ENCODE peak calls at places on chromosomes 4 and X, in six cellular contexts. One of them, this sample, is unnamed.

GRCh38 chr4:55444822-55445221 is 49.1 kb downstream of the TMEM165 start:
- DNase-seq in DND-41: no peak
- DNase-seq in A673: peak; percentile 25
- DNase-seq in sigmoid colon: no peak
- DNase-seq in psoas muscle: no peak
- DNase-seq in thyroid gland: no peak
- DNase-seq in this sample: no peak

GRCh38 chr4:40395908-40396806 is 61.0 kb downstream of the CHRNA9 start:
- DNase-seq in DND-41: no peak
- DNase-seq in A673: no peak
- DNase-seq in sigmoid colon: peak; percentile 72
- DNase-seq in psoas muscle: peak; percentile 75
- DNase-seq in thyroid gland: peak; percentile 97
- DNase-seq in this sample: no peak

GRCh38 chrX:17174671-17175070 is 200.3 kb upstream of the NHS start:
- DNase-seq in DND-41: no peak
- DNase-seq in A673: no peak
- DNase-seq in sigmoid colon: no peak
- DNase-seq in psoas muscle: peak; percentile 51
- DNase-seq in thyroid gland: peak; percentile 2
- DNase-seq in this sample: peak; percentile 59

GRCh38 chrX:154980330-154981115 is 42.0 kb downstream of the F8 start:
- DNase-seq in DND-41: peak; percentile 82
- DNase-seq in A673: peak; percentile 80
- DNase-seq in sigmoid colon: peak; percentile 83
- DNase-seq in psoas muscle: peak; percentile 68
- DNase-seq in thyroid gland: peak; percentile 64
- DNase-seq in this sample: peak; percentile 83

GRCh38 chr4:10197952-10198351 is 81.4 kb upstream of the WDR1 start:
- DNase-seq in DND-41: no peak
- DNase-seq in A673: no peak
- DNase-seq in sigmoid colon: no peak
- DNase-seq in psoas muscle: no peak
- DNase-seq in thyroid gland: no peak
- DNase-seq in this sample: no peak

GRCh38 chr4:110586137-110586850 is 36.6 kb downstream of the PITX2 start:
- DNase-seq in DND-41: no peak
- DNase-seq in A673: peak; percentile 86
- DNase-seq in sigmoid colon: no peak
- DNase-seq in psoas muscle: no peak
- DNase-seq in thyroid gland: no peak
- DNase-seq in this sample: no peak

GRCh38 chr4:173013232-173013932 is 155.2 kb upstream of the GALNT7 start:
- DNase-seq in DND-41: peak; percentile 75
- DNase-seq in A673: peak; percentile 82
- DNase-seq in sigmoid colon: no peak
- DNase-seq in psoas muscle: no peak
- DNase-seq in thyroid gland: peak; percentile 43
- DNase-seq in this sample: no peak

GRCh38 chrX:15998350-15998749 is 125.0 kb upstream of the GRPR start:
- DNase-seq in DND-41: no peak
- DNase-seq in A673: no peak
- DNase-seq in sigmoid colon: no peak
- DNase-seq in psoas muscle: no peak
- DNase-seq in thyroid gland: no peak
- DNase-seq in this sample: no peak

GRCh38 chr4:8614365-8615193 is 22.0 kb downstream of the CPZ start:
- DNase-seq in DND-41: peak; percentile 17
- DNase-seq in A673: no peak
- DNase-seq in sigmoid colon: peak; percentile 53
- DNase-seq in psoas muscle: peak; percentile 29
- DNase-seq in thyroid gland: no peak
- DNase-seq in this sample: peak; percentile 24

GRCh38 chr4:153265311-153266047 is 61.2 kb downstream of the TRIM2 start:
- DNase-seq in DND-41: no peak
- DNase-seq in A673: no peak
- DNase-seq in sigmoid colon: no peak
- DNase-seq in psoas muscle: no peak
- DNase-seq in thyroid gland: peak; percentile 81
- DNase-seq in this sample: no peak

GRCh38 chr4:21415728-21416127 is 532.8 kb downstream of the KCNIP4 start:
- DNase-seq in DND-41: no peak
- DNase-seq in A673: no peak
- DNase-seq in sigmoid colon: no peak
- DNase-seq in psoas muscle: no peak
- DNase-seq in thyroid gland: no peak
- DNase-seq in this sample: no peak

GRCh38 chrX:135484636-135485289 is 35.7 kb upstream of the INTS6L start:
- DNase-seq in DND-41: peak; percentile 4
- DNase-seq in A673: peak; percentile 65
- DNase-seq in sigmoid colon: no peak
- DNase-seq in psoas muscle: no peak
- DNase-seq in thyroid gland: peak; percentile 5
- DNase-seq in this sample: no peak

GRCh38 chr4:166077782-166078181 is 204.7 kb downstream of the TLL1 start:
- DNase-seq in DND-41: no peak
- DNase-seq in A673: no peak
- DNase-seq in sigmoid colon: no peak
- DNase-seq in psoas muscle: no peak
- DNase-seq in thyroid gland: no peak
- DNase-seq in this sample: no peak

GRCh38 chrX:68084765-68085164 is 348.5 kb downstream of the OPHN1 start:
- DNase-seq in DND-41: no peak
- DNase-seq in A673: no peak
- DNase-seq in sigmoid colon: no peak
- DNase-seq in psoas muscle: no peak
- DNase-seq in thyroid gland: no peak
- DNase-seq in this sample: no peak

GRCh38 chr4:7103599-7104365 is 35.9 kb upstream of the GRPEL1 start:
- DNase-seq in DND-41: no peak
- DNase-seq in A673: no peak
- DNase-seq in sigmoid colon: peak; percentile 91
- DNase-seq in psoas muscle: peak; percentile 85
- DNase-seq in thyroid gland: peak; percentile 78
- DNase-seq in this sample: peak; percentile 89

GRCh38 chrX:65587616-65588526 is 53.3 kb upstream of the LAS1L start:
- DNase-seq in DND-41: no peak
- DNase-seq in A673: peak; percentile 56
- DNase-seq in sigmoid colon: peak; percentile 94
- DNase-seq in psoas muscle: peak; percentile 82
- DNase-seq in thyroid gland: peak; percentile 81
- DNase-seq in this sample: peak; percentile 90

GRCh38 chr4:100190643-100191600 is 654 bp upstream of the DDIT4L start:
- DNase-seq in DND-41: no peak
- DNase-seq in A673: peak; percentile 2
- DNase-seq in sigmoid colon: no peak
- DNase-seq in psoas muscle: peak; percentile 50
- DNase-seq in thyroid gland: no peak
- DNase-seq in this sample: no peak

GRCh38 chrX:69020316-69020715 is 144.9 kb downstream of the PJA1 start:
- DNase-seq in DND-41: no peak
- DNase-seq in A673: no peak
- DNase-seq in sigmoid colon: no peak
- DNase-seq in psoas muscle: no peak
- DNase-seq in thyroid gland: no peak
- DNase-seq in this sample: no peak

GRCh38 chrX:22136711-22137110 is 104.6 kb downstream of the PHEX start:
- DNase-seq in DND-41: no peak
- DNase-seq in A673: no peak
- DNase-seq in sigmoid colon: no peak
- DNase-seq in psoas muscle: no peak
- DNase-seq in thyroid gland: no peak
- DNase-seq in this sample: no peak
- H3K4me3 ChIP-seq in DND-41: no peak overlapping the region
- H3K4me3 ChIP-seq in A673: no peak overlapping the region
- H3K4me3 ChIP-seq in sigmoid colon: no peak overlapping the region
- H3K4me3 ChIP-seq in psoas muscle: no peak overlapping the region
- H3K4me3 ChIP-seq in thyroid gland: no peak overlapping the region
- H3K4me3 ChIP-seq in this sample: no peak overlapping the region

GRCh38 chr4:140645614-140646412 is 77.1 kb upstream of the UCP1 start:
- DNase-seq in DND-41: no peak
- DNase-seq in A673: no peak
- DNase-seq in sigmoid colon: no peak
- DNase-seq in psoas muscle: no peak
- DNase-seq in thyroid gland: peak; percentile 49
- DNase-seq in this sample: no peak

GRCh38 chr4:140645196-140645595 is 76.4 kb upstream of the UCP1 start:
- DNase-seq in DND-41: no peak
- DNase-seq in A673: no peak
- DNase-seq in sigmoid colon: no peak
- DNase-seq in psoas muscle: no peak
- DNase-seq in thyroid gland: no peak
- DNase-seq in this sample: no peak

GRCh38 chr4:140643571-140644055 is 74.9 kb upstream of the UCP1 start:
- DNase-seq in DND-41: no peak
- DNase-seq in A673: no peak
- DNase-seq in sigmoid colon: no peak
- DNase-seq in psoas muscle: no peak
- DNase-seq in thyroid gland: no peak
- DNase-seq in this sample: no peak

GRCh38 chr4:140642674-140643437 is 74.1 kb upstream of the UCP1 start:
- DNase-seq in DND-41: no peak
- DNase-seq in A673: no peak
- DNase-seq in sigmoid colon: no peak
- DNase-seq in psoas muscle: no peak
- DNase-seq in thyroid gland: no peak
- DNase-seq in this sample: no peak

GRCh38 chr4:140644470-140645185 is 75.9 kb upstream of the UCP1 start:
- DNase-seq in DND-41: no peak
- DNase-seq in A673: no peak
- DNase-seq in sigmoid colon: no peak
- DNase-seq in psoas muscle: no peak
- DNase-seq in thyroid gland: no peak
- DNase-seq in this sample: no peak
- H3K4me1 ChIP-seq in DND-41: no peaks in the 10 kb centered on the region
- H3K4me1 ChIP-seq in A673: no peaks in the 10 kb centered on the region
- H3K4me1 ChIP-seq in sigmoid colon: no peaks in the 10 kb centered on the region
- H3K4me1 ChIP-seq in psoas muscle: no peaks in the 10 kb centered on the region
- H3K4me1 ChIP-seq in thyroid gland: no peaks in the 10 kb centered on the region
- H3K4me1 ChIP-seq in this sample: no peaks in the 10 kb centered on the region

DNA sequence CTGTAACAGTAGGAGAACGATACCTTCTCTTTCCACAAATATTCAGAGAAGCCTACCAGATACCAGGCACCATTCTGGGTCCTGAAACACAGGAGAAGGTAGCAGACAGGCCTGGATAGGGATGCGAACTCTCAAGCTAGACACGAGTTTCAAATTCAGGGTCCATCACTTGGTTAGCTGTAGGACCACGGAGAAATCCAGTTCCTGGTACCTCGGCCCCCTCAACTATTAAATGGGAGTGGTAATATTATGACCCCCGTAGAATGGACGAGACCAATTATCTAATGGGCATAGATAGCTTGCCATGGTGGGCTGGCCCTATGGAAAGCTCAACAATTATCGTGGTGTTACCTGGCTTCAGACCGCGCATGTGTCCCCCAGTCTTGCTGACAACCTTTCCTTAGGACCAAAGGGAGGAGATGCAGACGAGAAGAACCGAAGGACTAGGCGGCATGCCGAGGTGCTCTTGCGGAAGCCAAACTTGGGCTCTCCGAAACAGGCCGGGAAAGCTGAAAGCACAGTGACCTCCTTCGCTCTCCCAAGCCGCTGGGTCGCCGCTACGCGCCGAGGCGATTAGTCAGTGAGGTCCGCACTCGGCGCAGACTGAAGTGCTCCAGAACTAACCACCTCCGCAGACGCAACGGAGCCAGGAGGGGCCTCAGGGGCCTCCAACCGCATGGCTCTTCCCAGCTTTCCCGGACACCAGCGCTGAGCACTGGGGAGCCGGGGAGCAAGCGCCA is 19.6 kb downstream of the NKX3-2 start:
- DNase-seq in DND-41: no peak
- DNase-seq in A673: no peak
- DNase-seq in sigmoid colon: no peak
- DNase-seq in psoas muscle: no peak
- DNase-seq in thyroid gland: no peak
- DNase-seq in this sample: no peak
- H3K4me3 ChIP-seq in DND-41: no peak overlapping the region
- H3K4me3 ChIP-seq in A673: no peak overlapping the region
- H3K4me3 ChIP-seq in sigmoid colon: no peak overlapping the region
- H3K4me3 ChIP-seq in psoas muscle: no peak overlapping the region
- H3K4me3 ChIP-seq in thyroid gland: no peak overlapping the region
- H3K4me3 ChIP-seq in this sample: no peak overlapping the region

GRCh38 chr4:128359422-128359821 is 71.8 kb upstream of the PGRMC2 start:
- DNase-seq in DND-41: no peak
- DNase-seq in A673: no peak
- DNase-seq in sigmoid colon: no peak
- DNase-seq in psoas muscle: no peak
- DNase-seq in thyroid gland: no peak
- DNase-seq in this sample: no peak

GRCh38 chr4:128358231-128358902 is 70.8 kb upstream of the PGRMC2 start:
- DNase-seq in DND-41: no peak
- DNase-seq in A673: no peak
- DNase-seq in sigmoid colon: no peak
- DNase-seq in psoas muscle: no peak
- DNase-seq in thyroid gland: no peak
- DNase-seq in this sample: no peak

GRCh38 chr4:128358903-128359260 is 71.3 kb upstream of the PGRMC2 start:
- DNase-seq in DND-41: no peak
- DNase-seq in A673: no peak
- DNase-seq in sigmoid colon: no peak
- DNase-seq in psoas muscle: no peak
- DNase-seq in thyroid gland: no peak
- DNase-seq in this sample: no peak

GRCh38 chr4:128355301-128355700 is 67.7 kb upstream of the PGRMC2 start:
- DNase-seq in DND-41: no peak
- DNase-seq in A673: peak; percentile 14
- DNase-seq in sigmoid colon: no peak
- DNase-seq in psoas muscle: no peak
- DNase-seq in thyroid gland: no peak
- DNase-seq in this sample: no peak

GRCh38 chr4:128357286-128357685 is 69.7 kb upstream of the PGRMC2 start:
- DNase-seq in DND-41: no peak
- DNase-seq in A673: no peak
- DNase-seq in sigmoid colon: no peak
- DNase-seq in psoas muscle: no peak
- DNase-seq in thyroid gland: peak; percentile 33
- DNase-seq in this sample: no peak
- H3K4me1 ChIP-seq in DND-41: no peaks in the 10 kb centered on the region
- H3K4me1 ChIP-seq in A673: no peaks in the 10 kb centered on the region
- H3K4me1 ChIP-seq in sigmoid colon: peaks cover 6% of the 10 kb centered on the region
- H3K4me1 ChIP-seq in psoas muscle: peaks cover 22% of the 10 kb centered on the region
- H3K4me1 ChIP-seq in thyroid gland: peaks cover 66% of the 10 kb centered on the region
- H3K4me1 ChIP-seq in this sample: no peaks in the 10 kb centered on the region

GRCh38 chr4:82680834-82681233 is 117.8 kb downstream of the SCD5 start:
- DNase-seq in DND-41: peak; percentile 49
- DNase-seq in A673: no peak
- DNase-seq in sigmoid colon: no peak
- DNase-seq in psoas muscle: no peak
- DNase-seq in thyroid gland: peak; percentile 64
- DNase-seq in this sample: no peak
- H3K4me3 ChIP-seq in DND-41: no peak overlapping the region
- H3K4me3 ChIP-seq in A673: no peak overlapping the region
- H3K4me3 ChIP-seq in sigmoid colon: no peak overlapping the region
- H3K4me3 ChIP-seq in psoas muscle: no peak overlapping the region
- H3K4me3 ChIP-seq in thyroid gland: no peak overlapping the region
- H3K4me3 ChIP-seq in this sample: no peak overlapping the region

This sample was measured in aorta.